ENCODE peak calls at places on chromosomes 7 and 10, in eight cellular contexts. P is MM.1S, N is hepatocyte, I is SK-N-SH, B is PC-3, Z is neural progenitor cell, Y is GM23338, R is GM23248. S is an unnamed sample. For H3K27me3, the result is how much of the 10 kb centered on the place peaks cover.

GRCh38 chr7:117095055-117095454 is 141.8 kb downstream of the ST7 start:
- DNase-seq in Z (no peak), I (no peak), N (no peak), P (no peak), B (no peak), R (no peak), Y (no peak), S (no peak)

GRCh38 chr10:16828114-16828568 is 10.9 kb upstream of the RSU1 start:
- DNase-seq in R (peak), I (peak), Z (peak), Y (peak), B (peak), P (peak), N (peak), S (peak)

GRCh38 chr7:135111379-135111778 is 36.5 kb upstream of the TMEM140 start:
- DNase-seq in Z (no peak), P (no peak), Y (no peak), R (peak), N (no peak), B (no peak), I (no peak), S (no peak)

GRCh38 chr7:128059143-128059975 is 28.1 kb upstream of the LRRC4 start:
- DNase-seq in Y (peak), Z (peak), B (no peak), P (no peak), R (no peak), N (no peak), I (no peak), S (no peak)

GRCh38 chr10:117373848-117374505 is 1.3 kb downstream of the PDZD8 start:
- DNase-seq in Y (peak), Z (peak), N (peak), R (peak), B (peak), P (no peak), I (peak), S (no peak)

GRCh38 chr7:151244871-151245346 is 3.6 kb downstream of the SMARCD3 start:
- DNase-seq in I (peak), P (no peak), B (no peak), N (no peak), R (no peak), Y (peak), Z (peak), S (no peak)

GRCh38 chr10:75616874-75617478 is 185.6 kb downstream of the LRMDA start:
- DNase-seq in B (no peak), P (no peak), Z (no peak), Y (no peak), I (no peak), N (no peak), R (no peak), S (no peak)

GRCh38 chr10:76245951-76246495 is 814.6 kb downstream of the LRMDA start:
- DNase-seq in P (peak), Y (no peak), Z (no peak), R (no peak), N (no peak), I (no peak), B (peak), S (no peak)

GRCh38 chr7:149496642-149497391 is 792 bp downstream of the ZNF746 start:
- DNase-seq in R (peak), N (peak), Z (peak), I (peak), Y (peak), P (peak), B (peak), S (no peak)

GRCh38 chr10:91883549-91884542 is 25.4 kb downstream of the FGFBP3 start:
- DNase-seq in P (no peak), N (peak), Y (peak), B (no peak), I (no peak), R (peak), Z (peak), S (no peak)

GRCh38 chr7:100745184-100745583 is 11.8 kb downstream of the ZAN start:
- DNase-seq in I (peak), B (no peak), R (peak), N (no peak), Y (peak), P (no peak), Z (no peak), S (peak)

GRCh38 chr7:76155938-76156337 is 45.8 kb upstream of the SRRM3 start:
- DNase-seq in P (no peak), Y (no peak), Z (no peak), N (peak), I (no peak), R (peak), B (no peak), S (no peak)

GRCh38 chr10:43461950-43462349 is 25.0 kb downstream of the ZNF487 start:
- DNase-seq in N (peak), Z (peak), P (peak), R (peak), I (peak), Y (peak), B (peak), S (peak)

GRCh38 chr10:3898821-3899220 is 113.8 kb upstream of the KLF6 start:
- DNase-seq in Z (no peak), R (no peak), B (peak), P (peak), N (no peak), Y (no peak), I (no peak), S (peak)

GRCh38 chr10:32961892-32962369 is 3.9 kb upstream of the ITGB1 start:
- DNase-seq in B (peak), R (peak), Y (peak), Z (no peak), P (no peak), I (no peak), N (peak), S (peak)
- TF ChIP-seq EZH2phosphoT487 in B (no peak), R (no peak), Y (no peak), Z (no peak), P (no peak), I (no peak), N (no peak), S (no peak)

DNA sequence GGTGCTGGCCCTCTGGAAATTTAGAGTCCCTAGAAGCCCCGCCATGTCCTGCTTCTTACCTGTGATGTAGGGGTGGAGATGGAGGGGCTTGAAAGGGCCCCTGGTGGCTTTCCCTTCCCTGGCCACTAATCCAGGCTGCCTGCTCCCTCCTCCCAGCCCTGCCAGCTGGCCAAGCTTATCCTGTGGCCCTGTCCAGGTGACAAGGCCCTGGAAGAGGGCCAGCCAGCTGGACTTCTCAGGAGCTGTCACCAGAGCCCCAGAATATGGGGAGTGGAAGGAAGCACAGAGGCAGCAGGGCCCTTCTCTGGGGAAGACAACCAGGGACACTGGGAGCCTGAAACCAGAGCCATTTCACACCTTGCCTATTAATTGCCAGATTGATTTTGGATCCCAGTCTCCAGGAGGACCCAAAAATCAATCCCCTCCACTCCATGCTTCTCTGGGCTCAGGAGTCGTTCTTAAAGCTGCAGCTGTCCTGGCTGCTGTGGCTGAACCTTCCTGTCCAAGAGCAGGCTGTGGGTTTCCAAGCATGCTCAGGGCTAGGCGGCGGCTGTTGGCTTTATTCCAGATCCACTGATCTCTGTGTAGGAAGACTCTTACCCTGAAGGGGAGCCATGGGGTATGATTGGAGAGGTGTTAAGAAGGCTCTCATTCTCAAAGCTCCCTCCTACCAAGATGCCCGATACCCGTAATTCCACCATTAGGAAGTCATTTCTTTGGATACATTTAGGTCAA is 52.6 kb upstream of the PCBD1 start:
- DNase-seq in N (peak), P (no peak), Z (no peak), B (peak), Y (no peak), R (peak), I (peak), S (no peak)
- H3K27me3 ChIP-seq in N (under half), P (under half), Z (under half), B (under half), Y (under half), R (half or more), I (under half), S (under half)

GRCh38 chr10:86392723-86393094 is 26.1 kb upstream of the GRID1 start:
- DNase-seq in N (no peak), I (no peak), R (no peak), P (no peak), B (no peak), Z (no peak), Y (no peak), S (no peak)

GRCh38 chr10:86390337-86391120 is 23.9 kb upstream of the GRID1 start:
- DNase-seq in P (no peak), Z (no peak), Y (no peak), R (no peak), I (no peak), B (no peak), N (no peak), S (no peak)

GRCh38 chr10:86389441-86390193 is 23.0 kb upstream of the GRID1 start:
- DNase-seq in I (no peak), Z (peak), Y (peak), B (no peak), P (peak), R (peak), N (peak), S (no peak)

GRCh38 chr10:86391986-86392722 is 25.6 kb upstream of the GRID1 start:
- DNase-seq in N (no peak), Z (no peak), B (no peak), I (no peak), P (no peak), R (no peak), Y (no peak), S (no peak)

DNA sequence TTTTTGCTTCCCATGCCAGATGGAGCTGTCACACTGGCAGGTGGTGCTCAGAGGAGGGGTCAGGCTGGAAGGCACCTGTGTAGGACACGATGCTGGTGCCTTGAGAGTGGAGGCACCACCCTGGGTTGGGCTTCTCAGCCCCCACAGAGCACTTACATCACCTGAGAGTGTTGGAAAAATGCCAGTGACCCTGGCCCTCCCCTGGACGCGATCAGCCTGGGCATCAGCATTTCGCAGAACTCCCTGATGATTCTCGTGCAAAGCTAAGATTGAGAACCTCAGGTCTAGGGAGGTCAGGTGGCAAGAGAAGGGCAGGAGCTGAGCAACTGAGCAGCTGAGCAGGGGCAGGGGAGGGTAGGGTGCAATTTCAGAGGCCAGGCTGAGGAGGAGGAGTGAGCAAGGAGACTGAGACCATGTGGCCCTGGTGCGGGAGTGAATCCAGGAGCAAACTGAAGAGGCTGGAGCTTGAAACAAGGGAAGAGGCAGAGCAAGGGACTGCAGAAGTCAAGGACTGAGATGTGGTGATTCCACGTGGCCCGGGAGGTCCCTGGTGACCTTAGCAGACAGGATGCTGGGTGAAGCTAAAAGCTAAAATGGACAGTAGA is 24.7 kb upstream of the GRID1 start:
- DNase-seq in B (no peak), Y (no peak), N (no peak), I (no peak), Z (no peak), P (no peak), R (no peak), S (no peak)
- TF ChIP-seq EZH2phosphoT487 in B (no peak), Y (no peak), N (no peak), I (no peak), Z (no peak), P (no peak), R (no peak), S (no peak)

DNA sequence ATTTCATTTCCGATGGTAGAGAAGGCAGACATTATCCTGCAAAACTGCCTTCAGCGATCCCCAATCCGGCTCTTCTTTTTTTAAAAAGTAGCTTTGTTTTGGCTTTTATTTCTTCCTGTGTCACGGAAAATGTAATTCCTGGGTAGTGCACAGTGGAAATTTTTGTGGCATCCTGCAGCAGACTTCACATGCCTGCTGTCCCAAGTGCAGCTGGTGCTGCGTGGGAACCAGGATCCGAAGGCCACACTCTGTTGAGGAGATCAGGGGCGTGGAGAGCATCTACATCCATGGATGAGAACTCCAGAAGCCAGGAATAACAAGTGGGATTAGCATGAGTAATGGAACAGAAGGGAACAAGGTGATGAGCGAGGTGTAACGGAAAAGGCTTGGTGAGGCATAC is 4.6 kb downstream of the VWA2 start:
- DNase-seq in P (no peak), Y (no peak), I (no peak), B (no peak), N (no peak), Z (no peak), R (no peak), S (no peak)
- H3K27me3 ChIP-seq in P (under half), Y (under half), I (under half), B (half or more), N (under half), Z (half or more), R (half or more), S (half or more)

S was measured in HCT116.